ENCODE peak calls at places on chromosome 1, in four cellular contexts. One of them, this sample, is unnamed.

GRCh38 chr1:100353988-100354387 is 1.7 kb downstream of the CDC14A start:
- DNase-seq in CD8-positive, alpha-beta T cell: no peak
- DNase-seq in CMK: no peak
- DNase-seq in HS-27A: peak
- DNase-seq in this sample: no peak

GRCh38 chr1:198121058-198121829 is 35.6 kb upstream of the NEK7 start:
- DNase-seq in HS-27A: no peak
- DNase-seq in CMK: no peak
- DNase-seq in CD8-positive, alpha-beta T cell: no peak
- DNase-seq in this sample: no peak

GRCh38 chr1:214123061-214123784 is 135.4 kb downstream of the PROX1 start:
- DNase-seq in HS-27A: no peak
- DNase-seq in CD8-positive, alpha-beta T cell: no peak
- DNase-seq in CMK: no peak
- DNase-seq in this sample: no peak

GRCh38 chr1:8343464-8344001 is 25.6 kb downstream of the SLC45A1 start:
- DNase-seq in CD8-positive, alpha-beta T cell: no peak
- DNase-seq in CMK: no peak
- DNase-seq in HS-27A: peak
- DNase-seq in this sample: no peak

GRCh38 chr1:10283318-10283984 is 73.1 kb downstream of the KIF1B start:
- DNase-seq in CMK: no peak
- DNase-seq in CD8-positive, alpha-beta T cell: no peak
- DNase-seq in HS-27A: no peak
- DNase-seq in this sample: no peak

GRCh38 chr1:209485167-209485566 is 98.3 kb upstream of the CAMK1G start:
- DNase-seq in HS-27A: peak
- DNase-seq in CD8-positive, alpha-beta T cell: no peak
- DNase-seq in CMK: no peak
- DNase-seq in this sample: no peak

GRCh38 chr1:172360511-172360910 is 60.0 kb upstream of the C1orf105 start:
- DNase-seq in CD8-positive, alpha-beta T cell: no peak
- DNase-seq in CMK: no peak
- DNase-seq in HS-27A: no peak
- DNase-seq in this sample: no peak

GRCh38 chr1:205590777-205591513 is 40.9 kb downstream of the ELK4 start:
- DNase-seq in HS-27A: no peak
- DNase-seq in CMK: no peak
- DNase-seq in CD8-positive, alpha-beta T cell: no peak
- DNase-seq in this sample: no peak

GRCh38 chr1:197195100-197195499 is 48.6 kb upstream of the ASPM start:
- DNase-seq in CD8-positive, alpha-beta T cell: no peak
- DNase-seq in HS-27A: no peak
- DNase-seq in CMK: no peak
- DNase-seq in this sample: no peak

GRCh38 chr1:192878249-192878648 is 69.4 kb downstream of the RGS2 start:
- DNase-seq in HS-27A: no peak
- DNase-seq in CD8-positive, alpha-beta T cell: no peak
- DNase-seq in CMK: no peak
- DNase-seq in this sample: no peak

GRCh38 chr1:215192306-215192705 is 109.8 kb downstream of the KCNK2 start:
- DNase-seq in CMK: no peak
- DNase-seq in HS-27A: peak
- DNase-seq in CD8-positive, alpha-beta T cell: no peak
- DNase-seq in this sample: no peak